ENCODE peak calls at places on chromosomes 13 and 19, in ten cellular contexts. R is heart left ventricle; T is neural progenitor cell; K is naive B cell; M is NB4; V is psoas muscle; P is AG10803; N is Kasumi-1; H is stimulated activated CD4-positive, alpha-beta T cell treated with anti-CD3 and anti-CD28 coated beads, TNF-alpha, amount 100 ng/mL, for 48 hours; G is HS-5. X is an unnamed sample.

GRCh38 chr19:402786-403185 is 6.2 kb downstream of the C2CD4C start:
- DNase-seq in R (no peak), T (no peak), K (no peak), M (no peak), V (no peak), P (no peak), N (no peak), H (no peak), G (no peak), X (no peak)

GRCh38 chr13:70890289-70890688 is 782.0 kb upstream of the KLHL1 start:
- DNase-seq in R (no peak), T (no peak), K (no peak), M (no peak), V (no peak), P (no peak), N (no peak), H (no peak), G (no peak), X (no peak)

GRCh38 chr19:32676186-32676894 is 692 bp downstream of the RGS9BP start:
- DNase-seq in R (peak), T (peak), K (peak), M (peak), V (no peak), P (no peak), N (no peak), H (no peak), G (no peak), X (no peak)

GRCh38 chr19:1081301-1082164 is 13.6 kb downstream of the POLR2E start:
- DNase-seq in R (peak), T (peak), K (no peak), M (no peak), V (no peak), P (no peak), N (no peak), H (no peak), G (no peak), X (no peak)

GRCh38 chr19:41575998-41576397 is at the start of gene CEACAM21:
- DNase-seq in R (peak), T (no peak), K (peak), M (peak), V (peak), P (no peak), N (peak), H (peak), G (no peak), X (no peak)

GRCh38 chr19:18174983-18175382 is 1.4 kb downstream of the IFI30 start:
- DNase-seq in R (no peak), T (no peak), K (no peak), M (no peak), V (no peak), P (no peak), N (no peak), H (no peak), G (no peak), X (no peak)

GRCh38 chr19:16473875-16474397 is 2.2 kb upstream of the EPS15L1 start:
- DNase-seq in R (no peak), T (no peak), K (no peak), M (peak), V (no peak), P (peak), N (no peak), H (no peak), G (no peak), X (no peak)

GRCh38 chr13:89687066-89687465 is 1660.4 kb upstream of the MIR17HG start:
- DNase-seq in R (no peak), T (no peak), K (no peak), M (no peak), V (no peak), P (no peak), N (no peak), H (no peak), G (no peak), X (no peak)

GRCh38 chr19:48578891-48579290 is 26.9 kb downstream of the SULT2B1 start:
- DNase-seq in R (no peak), T (no peak), K (no peak), M (no peak), V (no peak), P (peak), N (no peak), H (no peak), G (no peak), X (no peak)